ENCODE peak calls at places on chromosomes 6 and 20, in four cellular contexts. Q is NCI-H1092 treated with DMSO at 0.1 percent for 48 hours; B is stimulated activated CD4-positive, alpha-beta T cell treated with anti-CD3 and anti-CD28 coated beads, Interleukin-15, amount 100 ng/mL, for 1 hour; Z is HCEC 1CT. D is an unnamed sample.

GRCh38 chr20:5835870-5836269 is 85.7 kb downstream of the SHLD1 start:
- DNase-seq in Q (no peak), B (no peak), Z (no peak), D (no peak)

GRCh38 chr6:30881987-30882763 is 2.1 kb upstream of the DDR1 start:
- DNase-seq in Q (no peak), B (no peak), Z (peak; percentile 54), D (no peak)

GRCh38 chr6:70166088-70166958 is 136.6 kb downstream of the COL9A1 start:
- DNase-seq in Q (peak; percentile 3), B (no peak), Z (peak; percentile 8), D (no peak)

GRCh38 chr6:25173232-25173631 is 105.9 kb upstream of the CARMIL1 start:
- DNase-seq in Q (no peak), B (no peak), Z (peak; percentile 15), D (no peak)

GRCh38 chr6:23529902-23530301 is 596.1 kb upstream of the NRSN1 start:
- DNase-seq in Q (no peak), B (no peak), Z (no peak), D (no peak)

GRCh38 chr6:84220809-84221409 is 6.5 kb downstream of the CEP162 start:
- DNase-seq in Q (peak; percentile 2), B (no peak), Z (peak; percentile 27), D (no peak)

GRCh38 chr6:108588586-108588985 is 27.9 kb downstream of the FOXO3 start:
- DNase-seq in Q (no peak), B (no peak), Z (peak; percentile 78), D (no peak)

GRCh38 chr6:14747881-14748520 is 497.9 kb upstream of the JARID2 start:
- DNase-seq in Q (no peak), B (no peak), Z (no peak), D (no peak)

GRCh38 chr20:19408971-19409370 is 196.5 kb downstream of the SLC24A3 start:
- DNase-seq in Q (no peak), B (no peak), Z (no peak), D (no peak)

GRCh38 chr6:1279065-1279464 is 32.8 kb upstream of the FOXQ1 start:
- DNase-seq in Q (no peak), B (no peak), Z (no peak), D (no peak)

GRCh38 chr6:33414592-33415271 is 3.2 kb downstream of the CUTA start:
- DNase-seq in Q (no peak), B (no peak), Z (no peak), D (no peak)

GRCh38 chr6:10151144-10151915 is 263.5 kb downstream of the TFAP2A start:
- DNase-seq in Q (no peak), B (no peak), Z (no peak), D (no peak)

GRCh38 chr20:37376324-37376723 is 30.4 kb downstream of the SRC start:
- DNase-seq in Q (no peak), B (no peak), Z (no peak), D (no peak)

GRCh38 chr6:130385059-130385695 is 19.4 kb downstream of the TMEM200A start:
- DNase-seq in Q (no peak), B (no peak), Z (no peak), D (no peak)

GRCh38 chr20:1391640-1392442 is 1.0 kb downstream of the FKBP1A start:
- DNase-seq in Q (no peak), B (no peak), Z (peak; percentile 26), D (no peak)

GRCh38 chr6:157773248-157773773 is 49.7 kb upstream of the SNX9 start:
- DNase-seq in Q (no peak), B (no peak), Z (no peak), D (no peak)

GRCh38 chr6:132357120-132357519 is 44.2 kb downstream of the MOXD1 start:
- DNase-seq in Q (no peak), B (no peak), Z (peak; percentile 85), D (no peak)

GRCh38 chr6:170128346-170128745 is 162.5 kb downstream of the DLL1 start:
- DNase-seq in Q (no peak), B (no peak), Z (no peak), D (no peak)

GRCh38 chr6:7541175-7542064 is at the start of gene DSP:
- DNase-seq in Q (peak; percentile 13), B (no peak), Z (no peak), D (no peak)

GRCh38 chr6:35058041-35058675 is 83.0 kb downstream of the TCP11 start:
- DNase-seq in Q (no peak), B (no peak), Z (no peak), D (no peak)

GRCh38 chr6:45419574-45420082 is 41.9 kb upstream of the SUPT3H start:
- DNase-seq in Q (no peak), B (no peak), Z (peak; percentile 74), D (no peak)

GRCh38 chr6:123888779-123889513 is 85.3 kb downstream of the NKAIN2 start:
- DNase-seq in Q (no peak), B (no peak), Z (no peak), D (no peak)

GRCh38 chr6:40550096-40550731 is 37.0 kb downstream of the LRFN2 start:
- DNase-seq in Q (no peak), B (no peak), Z (no peak), D (no peak)

GRCh38 chr20:44016525-44016924 is 101.9 kb downstream of the TOX2 start:
- DNase-seq in Q (no peak), B (no peak), Z (no peak), D (no peak)

GRCh38 chr6:13467216-13467600 is 20.2 kb downstream of the GFOD1 start:
- DNase-seq in Q (no peak), B (no peak), Z (no peak), D (peak; percentile 14)

GRCh38 chr6:128259036-128259734 is 261.2 kb downstream of the PTPRK start:
- DNase-seq in Q (no peak), B (no peak), Z (no peak), D (no peak)

GRCh38 chr20:62914970-62915457 is 11.3 kb downstream of the DIDO1 start:
- DNase-seq in Q (no peak), B (no peak), Z (no peak), D (no peak)